ENCODE peak calls at places on chromosomes 2 and 18, in eight cellular contexts. C is activated naive CD4-positive, alpha-beta T cell; D is AG08395; T is IMR-90; I is C1 segment of cervical spinal cord; X is non-pigmented ciliary epithelial cell; W is activated gamma-delta T cell treated with Interleukin-2 at 50 U/mL for 16 hours; S is RPMI8226. B is an unnamed sample.

GRCh38 chr2:168798076-168798887 is 4.2 kb upstream of the NOSTRIN start:
- DNase-seq in C (no peak), D (no peak), T (no peak), I (no peak), X (no peak), W (no peak), S (no peak), B (peak; percentile 28)

GRCh38 chr2:97656905-97657587 is 6.8 kb downstream of the ACTR1B start:
- DNase-seq in C (no peak), D (no peak), T (no peak), I (no peak), X (no peak), W (no peak), S (no peak), B (no peak)

GRCh38 chr2:86650188-86650587 is 26.5 kb upstream of the RNF103 start:
- DNase-seq in C (no peak), D (no peak), T (no peak), I (no peak), X (no peak), W (no peak), S (no peak), B (no peak)

GRCh38 chr18:79518028-79518682 is 122.4 kb downstream of the NFATC1 start:
- DNase-seq in C (no peak), D (no peak), T (no peak), I (no peak), X (no peak), W (no peak), S (no peak), B (no peak)

GRCh38 chr2:151928380-151928779 is 100.2 kb upstream of the ARL5A start:
- DNase-seq in C (no peak), D (no peak), T (no peak), I (no peak), X (no peak), W (no peak), S (no peak), B (no peak)

GRCh38 chr18:27656167-27656778 is 471.2 kb upstream of the CHST9 start:
- DNase-seq in C (no peak), D (no peak), T (no peak), I (no peak), X (peak; percentile 17), W (no peak), S (no peak), B (peak; percentile 29)

GRCh38 chr18:8959551-8960135 is 142.9 kb upstream of the NDUFV2 start:
- DNase-seq in C (no peak), D (no peak), T (no peak), I (no peak), X (no peak), W (no peak), S (no peak), B (no peak)

GRCh38 chr2:120772261-120772660 is 36.6 kb downstream of the GLI2 start:
- DNase-seq in C (no peak), D (no peak), T (no peak), I (no peak), X (no peak), W (no peak), S (no peak), B (no peak)

GRCh38 chr2:32716598-32716997 is 88.7 kb downstream of the TTC27 start:
- DNase-seq in C (no peak), D (no peak), T (no peak), I (no peak), X (no peak), W (no peak), S (no peak), B (no peak)

GRCh38 chr2:144162652-144163051 is 357.3 kb downstream of the ZEB2 start:
- DNase-seq in C (no peak), D (no peak), T (no peak), I (no peak), X (no peak), W (peak; percentile 39), S (peak; percentile 8), B (no peak)

GRCh38 chr2:109373791-109374547 is 239.8 kb downstream of the SEPTIN10 start:
- DNase-seq in C (no peak), D (no peak), T (no peak), I (no peak), X (no peak), W (no peak), S (no peak), B (no peak)

GRCh38 chr18:48238636-48239035 is 170.5 kb downstream of the ZBTB7C start:
- DNase-seq in C (no peak), D (no peak), T (no peak), I (no peak), X (no peak), W (no peak), S (peak; percentile 28), B (no peak)

GRCh38 chr2:44104855-44105271 is 63.8 kb upstream of the PPM1B start:
- DNase-seq in C (no peak), D (no peak), T (no peak), I (no peak), X (no peak), W (no peak), S (no peak), B (no peak)

GRCh38 chr18:5197461-5197860 is 404 bp upstream of the AKAIN1 start:
- DNase-seq in C (no peak), D (no peak), T (no peak), I (no peak), X (no peak), W (no peak), S (no peak), B (no peak)

GRCh38 chr2:240066489-240066888 is 13.2 kb upstream of the OR6B3 start:
- DNase-seq in C (no peak), D (no peak), T (no peak), I (no peak), X (no peak), W (no peak), S (no peak), B (no peak)

GRCh38 chr2:142642654-142643053 is 234.8 kb upstream of the KYNU start:
- DNase-seq in C (no peak), D (no peak), T (no peak), I (no peak), X (peak; percentile 3), W (no peak), S (no peak), B (peak; percentile 24)

GRCh38 chr2:230898661-230899091 is 26.4 kb downstream of the GPR55 start:
- DNase-seq in C (no peak), D (no peak), T (no peak), I (no peak), X (no peak), W (no peak), S (no peak), B (no peak)

GRCh38 chr2:189302274-189302948 is 122.8 kb upstream of the COL5A2 start:
- DNase-seq in C (no peak), D (no peak), T (peak; percentile 23), I (no peak), X (no peak), W (no peak), S (no peak), B (peak; percentile 20)

GRCh38 chr2:117128471-117128870 is 686.0 kb upstream of the DDX18 start:
- DNase-seq in C (no peak), D (no peak), T (no peak), I (no peak), X (no peak), W (no peak), S (no peak), B (no peak)

GRCh38 chr18:49161627-49162026 is 210.9 kb upstream of the SMAD7 start:
- DNase-seq in C (no peak), D (peak; percentile 17), T (peak; percentile 90), I (no peak), X (peak; percentile 67), W (no peak), S (no peak), B (peak; percentile 91)

GRCh38 chr2:30612371-30612770 is 165.3 kb downstream of the LCLAT1 start:
- DNase-seq in C (no peak), D (no peak), T (no peak), I (no peak), X (no peak), W (no peak), S (no peak), B (peak; percentile 13)